ENCODE peak calls at places on chromosomes 2 and 18, in seven cellular contexts. X, A, D, K, G, W and Z are unnamed samples.

GRCh38 chr2:172375247-172375646 is 52.1 kb upstream of the ITGA6 start:
- DNase-seq in W (no peak), D (no peak), G (no peak), A (no peak), K (no peak), X (no peak), Z (no peak)

GRCh38 chr2:10370390-10370789 is 67.7 kb downstream of the HPCAL1 start:
- DNase-seq in G (no peak), X (no peak), A (no peak), K (no peak), W (no peak), D (no peak), Z (no peak)

GRCh38 chr2:76688732-76689131 is 833.4 kb downstream of the LRRTM4 start:
- DNase-seq in W (no peak), D (no peak), X (no peak), K (no peak), G (no peak), A (no peak), Z (no peak)

GRCh38 chr2:85409719-85410583 is at the start of gene CAPG:
- DNase-seq in D (peak; percentile 50), G (no peak), A (no peak), K (peak; percentile 77), X (peak; percentile 95), W (no peak), Z (no peak)

GRCh38 chr18:14948163-14948540 is 200.2 kb downstream of the ANKRD30B start:
- DNase-seq in W (peak; percentile 64), G (no peak), D (no peak), K (no peak), A (no peak), X (no peak), Z (no peak)

GRCh38 chr2:28470759-28471158 is 25.1 kb upstream of the PLB1 start:
- DNase-seq in G (no peak), A (no peak), X (no peak), K (no peak), D (peak; percentile 47), W (no peak), Z (no peak)

GRCh38 chr2:165440367-165440766 is 29.1 kb upstream of the CSRNP3 start:
- DNase-seq in K (no peak), D (peak; percentile 60), A (peak; percentile 80), W (no peak), G (peak; percentile 94), X (no peak), Z (peak; percentile 76)

GRCh38 chr18:51342815-51343214 is 145.3 kb upstream of the MEX3C start:
- DNase-seq in K (no peak), A (peak; percentile 53), D (peak; percentile 82), G (peak; percentile 16), W (no peak), X (no peak), Z (no peak)

GRCh38 chr2:175167076-175167791 is 769 bp downstream of the ATF2 start:
- DNase-seq in D (peak; percentile 61), K (peak; percentile 19), W (peak; percentile 78), G (peak; percentile 68), A (no peak), X (peak; percentile 63), Z (no peak)

GRCh38 chr18:36389027-36389426 is 91.5 kb downstream of the FHOD3 start:
- DNase-seq in G (no peak), W (peak; percentile 50), X (no peak), D (no peak), K (no peak), A (no peak), Z (no peak)

GRCh38 chr2:132676999-132677398 is 7.0 kb upstream of the LYPD1 start:
- DNase-seq in W (no peak), A (no peak), K (no peak), X (no peak), D (no peak), G (no peak), Z (no peak)

GRCh38 chr2:188604579-188604978 is 312.9 kb downstream of the GULP1 start:
- DNase-seq in G (no peak), K (no peak), X (no peak), A (no peak), D (no peak), W (no peak), Z (no peak)

GRCh38 chr2:241064008-241064801 is 37.9 kb downstream of the MTERF4 start:
- DNase-seq in K (peak; percentile 58), A (no peak), G (peak; percentile 44), X (peak; percentile 70), D (peak; percentile 38), W (no peak), Z (no peak)

GRCh38 chr2:112803691-112804521 is 19.6 kb upstream of the IL1A start:
- DNase-seq in D (peak; percentile 40), G (peak; percentile 55), K (peak; percentile 49), X (no peak), A (no peak), W (no peak), Z (no peak)

GRCh38 chr18:55243852-55244251 is 284.6 kb upstream of the CCDC68 start:
- DNase-seq in D (no peak), X (no peak), A (peak; percentile 75), G (peak; percentile 79), K (no peak), W (no peak), Z (peak; percentile 68)

GRCh38 chr2:239429473-239430350 is 28.9 kb upstream of the HDAC4 start:
- DNase-seq in G (peak; percentile 85), K (no peak), A (no peak), W (no peak), D (no peak), X (no peak), Z (no peak)

GRCh38 chr2:189654641-189655040 is 6.6 kb upstream of the ASNSD1 start:
- DNase-seq in D (no peak), G (no peak), K (no peak), X (no peak), A (no peak), W (no peak), Z (no peak)

GRCh38 chr18:77101410-77102245 is 31.0 kb downstream of the MBP start:
- DNase-seq in K (peak; percentile 79), X (peak; percentile 83), D (peak; percentile 72), G (peak; percentile 98), A (peak; percentile 86), W (peak; percentile 86), Z (peak; percentile 91)

GRCh38 chr18:77103991-77104521 is 28.5 kb downstream of the MBP start:
- DNase-seq in D (no peak), A (no peak), W (peak; percentile 56), G (no peak), K (no peak), X (no peak), Z (no peak)

GRCh38 chr18:77103181-77103875 is 29.3 kb downstream of the MBP start:
- DNase-seq in K (no peak), G (peak; percentile 55), W (peak; percentile 73), D (no peak), X (no peak), A (no peak), Z (no peak)

GRCh38 chr18:77100751-77101355 is 31.7 kb downstream of the MBP start:
- DNase-seq in K (peak; percentile 37), A (no peak), W (peak; percentile 47), G (no peak), X (no peak), D (no peak), Z (no peak)

DNA sequence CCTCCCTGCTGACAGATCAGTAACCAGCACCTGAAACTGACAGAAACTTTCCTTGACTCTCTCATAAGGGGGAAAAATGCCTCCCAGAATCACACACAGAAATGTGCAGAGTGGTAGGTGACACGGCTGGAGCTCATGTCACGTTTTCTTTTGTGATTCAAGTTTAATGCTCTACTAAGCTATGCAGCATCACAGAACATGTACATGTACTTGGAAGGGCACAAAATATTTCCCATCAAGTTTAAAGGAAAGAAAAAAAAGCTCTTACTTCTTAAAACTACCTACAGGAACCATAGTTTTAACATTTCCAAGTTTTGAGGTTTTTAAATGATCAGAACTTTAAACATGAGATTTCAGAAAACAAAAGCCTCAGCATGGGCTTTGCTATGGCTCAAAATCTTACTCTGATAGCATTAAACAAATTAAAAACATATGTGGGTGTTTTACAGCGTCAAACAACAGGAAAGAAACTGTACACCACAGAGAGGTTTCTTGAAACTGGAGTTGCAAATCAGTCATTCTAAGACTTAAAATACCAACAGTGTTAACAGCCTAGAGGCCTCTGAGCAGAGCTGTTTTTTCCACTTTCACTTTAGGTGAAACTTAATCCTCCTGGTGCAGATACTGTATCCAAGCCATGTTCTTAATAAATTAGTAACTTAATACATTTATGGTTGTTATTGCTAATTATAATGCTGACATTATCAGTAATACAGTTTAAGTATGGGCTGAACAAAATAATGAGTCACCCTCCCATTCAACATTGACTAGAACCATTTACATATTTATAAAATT is 30.1 kb downstream of the MBP start:
- DNase-seq in A (peak; percentile 72), K (peak; percentile 89), X (no peak), G (peak; percentile 85), W (no peak), D (no peak), Z (peak; percentile 78)
- H3K4me3 ChIP-seq in A (no peak overlapping the region), K (peak overlapping the region; percentile 52), X (no peak overlapping the region), G (peak overlapping the region; percentile 22), W (peak overlapping the region; percentile 8), D (no peak overlapping the region), Z (peak overlapping the region; percentile 29)

GRCh38 chr2:42959148-42959992 is 167.0 kb upstream of the HAAO start:
- DNase-seq in K (no peak), G (peak; percentile 67), A (no peak), X (peak; percentile 48), W (peak; percentile 84), D (no peak), Z (peak; percentile 46)
- TF ChIP-seq CTCF in K (no peak), G (no peak), A (no peak), X (no peak), W (no peak), D (no peak), Z (no peak)

GRCh38 chr2:237156131-237156856 is 70.6 kb downstream of the COPS8 start:
- DNase-seq in K (peak; percentile 15), X (peak; percentile 59), D (peak; percentile 52), W (no peak), A (peak; percentile 70), G (peak; percentile 99), Z (peak; percentile 80)
- H3K4me3 ChIP-seq in K (no peak overlapping the region), X (no peak overlapping the region), D (no peak overlapping the region), W (peak overlapping the region; percentile 27), A (peak overlapping the region; percentile 25), G (peak overlapping the region; percentile 3), Z (peak overlapping the region; percentile 23)

GRCh38 chr2:126864861-126865260 is 33.8 kb upstream of the TEX51 start:
- DNase-seq in X (no peak), A (no peak), K (no peak), W (peak; percentile 41), D (no peak), G (no peak), Z (no peak)
- TF ChIP-seq CTCF in X (no peak), A (no peak), K (peak; percentile 35), W (no peak), D (no peak), G (no peak), Z (peak; percentile 27)

GRCh38 chr2:105294844-105295481 is 34.6 kb downstream of the TGFBRAP1 start:
- DNase-seq in W (peak; percentile 56), D (peak; percentile 80), K (peak; percentile 52), X (no peak), G (peak; percentile 79), A (peak; percentile 62), Z (peak; percentile 44)
- H3K4me3 ChIP-seq in W (no peak overlapping the region), D (no peak overlapping the region), K (no peak overlapping the region), X (no peak overlapping the region), G (no peak overlapping the region), A (no peak overlapping the region), Z (no peak overlapping the region)

GRCh38 chr2:551621-552020 is 125.6 kb downstream of the TMEM18 start:
- DNase-seq in G (no peak), D (no peak), W (peak; percentile 53), X (no peak), K (no peak), A (no peak), Z (no peak)
- TF ChIP-seq CTCF in G (no peak), D (no peak), W (no peak), X (no peak), K (no peak), A (no peak), Z (no peak)